ENCODE peak calls at places on chromosome 18, in ten cellular contexts. One of them, this sample, is unnamed.

GRCh38 chr18:28151434-28151833 is 25.5 kb downstream of the CDH2 start:
- DNase-seq in MCF 10A: no peak
- DNase-seq in epithelial cell of esophagus: no peak
- DNase-seq in progenitor cell of endocrine pancreas: no peak
- DNase-seq in AG04449: no peak
- DNase-seq in ovary: no peak
- DNase-seq in nephron progenitor cell: no peak
- DNase-seq in sigmoid colon: no peak
- DNase-seq in dorsolateral prefrontal cortex: no peak
- DNase-seq in GM10248: no peak
- DNase-seq in this sample: no peak

GRCh38 chr18:79862562-79862961 is 64.8 kb downstream of the KCNG2 start:
- DNase-seq in MCF 10A: no peak
- DNase-seq in epithelial cell of esophagus: no peak
- DNase-seq in progenitor cell of endocrine pancreas: no peak
- DNase-seq in AG04449: no peak
- DNase-seq in ovary: no peak
- DNase-seq in nephron progenitor cell: no peak
- DNase-seq in sigmoid colon: no peak
- DNase-seq in dorsolateral prefrontal cortex: no peak
- DNase-seq in GM10248: no peak
- DNase-seq in this sample: no peak

GRCh38 chr18:77116201-77117080 is 16.1 kb downstream of the MBP start:
- DNase-seq in MCF 10A: no peak
- DNase-seq in epithelial cell of esophagus: no peak
- DNase-seq in progenitor cell of endocrine pancreas: no peak
- DNase-seq in AG04449: no peak
- DNase-seq in ovary: no peak
- DNase-seq in nephron progenitor cell: no peak
- DNase-seq in sigmoid colon: no peak
- DNase-seq in dorsolateral prefrontal cortex: no peak
- DNase-seq in GM10248: no peak
- DNase-seq in this sample: no peak

GRCh38 chr18:33051397-33051796 is 278.6 kb upstream of the KLHL14 start:
- DNase-seq in MCF 10A: peak; percentile 72
- DNase-seq in epithelial cell of esophagus: peak; percentile 79
- DNase-seq in progenitor cell of endocrine pancreas: no peak
- DNase-seq in AG04449: no peak
- DNase-seq in ovary: no peak
- DNase-seq in nephron progenitor cell: no peak
- DNase-seq in sigmoid colon: no peak
- DNase-seq in dorsolateral prefrontal cortex: no peak
- DNase-seq in GM10248: no peak
- DNase-seq in this sample: no peak

GRCh38 chr18:40249390-40250080 is 1705.5 kb upstream of the PIK3C3 start:
- DNase-seq in MCF 10A: peak; percentile 54
- DNase-seq in epithelial cell of esophagus: peak; percentile 54
- DNase-seq in progenitor cell of endocrine pancreas: no peak
- DNase-seq in AG04449: no peak
- DNase-seq in ovary: no peak
- DNase-seq in nephron progenitor cell: no peak
- DNase-seq in sigmoid colon: no peak
- DNase-seq in dorsolateral prefrontal cortex: no peak
- DNase-seq in GM10248: no peak
- DNase-seq in this sample: no peak

GRCh38 chr18:67131498-67131897 is 385.0 kb downstream of the DSEL start:
- DNase-seq in MCF 10A: no peak
- DNase-seq in epithelial cell of esophagus: no peak
- DNase-seq in progenitor cell of endocrine pancreas: no peak
- DNase-seq in AG04449: no peak
- DNase-seq in ovary: no peak
- DNase-seq in nephron progenitor cell: no peak
- DNase-seq in sigmoid colon: no peak
- DNase-seq in dorsolateral prefrontal cortex: no peak
- DNase-seq in GM10248: no peak
- DNase-seq in this sample: no peak

GRCh38 chr18:48155856-48156255 is 225.4 kb upstream of the SMAD2 start:
- DNase-seq in MCF 10A: peak; percentile 70
- DNase-seq in epithelial cell of esophagus: peak; percentile 51
- DNase-seq in progenitor cell of endocrine pancreas: no peak
- DNase-seq in AG04449: no peak
- DNase-seq in ovary: peak; percentile 15
- DNase-seq in nephron progenitor cell: no peak
- DNase-seq in sigmoid colon: no peak
- DNase-seq in dorsolateral prefrontal cortex: no peak
- DNase-seq in GM10248: no peak
- DNase-seq in this sample: no peak

GRCh38 chr18:48611785-48612480 is 73.1 kb downstream of the CTIF start:
- DNase-seq in MCF 10A: no peak
- DNase-seq in epithelial cell of esophagus: no peak
- DNase-seq in progenitor cell of endocrine pancreas: no peak
- DNase-seq in AG04449: no peak
- DNase-seq in ovary: no peak
- DNase-seq in nephron progenitor cell: no peak
- DNase-seq in sigmoid colon: no peak
- DNase-seq in dorsolateral prefrontal cortex: no peak
- DNase-seq in GM10248: no peak
- DNase-seq in this sample: no peak

GRCh38 chr18:12326711-12327460 is 18.8 kb downstream of the TUBB6 start:
- DNase-seq in MCF 10A: no peak
- DNase-seq in epithelial cell of esophagus: no peak
- DNase-seq in progenitor cell of endocrine pancreas: no peak
- DNase-seq in AG04449: no peak
- DNase-seq in ovary: no peak
- DNase-seq in nephron progenitor cell: no peak
- DNase-seq in sigmoid colon: peak; percentile 60
- DNase-seq in dorsolateral prefrontal cortex: no peak
- DNase-seq in GM10248: no peak
- DNase-seq in this sample: no peak

GRCh38 chr18:58557013-58557435 is 71.9 kb downstream of the ALPK2 start:
- DNase-seq in MCF 10A: no peak
- DNase-seq in epithelial cell of esophagus: no peak
- DNase-seq in progenitor cell of endocrine pancreas: no peak
- DNase-seq in AG04449: no peak
- DNase-seq in ovary: no peak
- DNase-seq in nephron progenitor cell: no peak
- DNase-seq in sigmoid colon: no peak
- DNase-seq in dorsolateral prefrontal cortex: no peak
- DNase-seq in GM10248: no peak
- DNase-seq in this sample: no peak

GRCh38 chr18:78884502-78884901 is 95.1 kb upstream of the SALL3 start:
- DNase-seq in MCF 10A: no peak
- DNase-seq in epithelial cell of esophagus: peak; percentile 16
- DNase-seq in progenitor cell of endocrine pancreas: no peak
- DNase-seq in AG04449: no peak
- DNase-seq in ovary: no peak
- DNase-seq in nephron progenitor cell: no peak
- DNase-seq in sigmoid colon: no peak
- DNase-seq in dorsolateral prefrontal cortex: no peak
- DNase-seq in GM10248: no peak
- DNase-seq in this sample: no peak

GRCh38 chr18:75880913-75881504 is 453.5 kb upstream of the SMIM21 start:
- DNase-seq in MCF 10A: no peak
- DNase-seq in epithelial cell of esophagus: no peak
- DNase-seq in progenitor cell of endocrine pancreas: no peak
- DNase-seq in AG04449: no peak
- DNase-seq in ovary: no peak
- DNase-seq in nephron progenitor cell: no peak
- DNase-seq in sigmoid colon: no peak
- DNase-seq in dorsolateral prefrontal cortex: no peak
- DNase-seq in GM10248: no peak
- DNase-seq in this sample: no peak

GRCh38 chr18:56107821-56108485 is 520.0 kb upstream of the TCF4 start:
- DNase-seq in MCF 10A: no peak
- DNase-seq in epithelial cell of esophagus: no peak
- DNase-seq in progenitor cell of endocrine pancreas: no peak
- DNase-seq in AG04449: no peak
- DNase-seq in ovary: no peak
- DNase-seq in nephron progenitor cell: no peak
- DNase-seq in sigmoid colon: no peak
- DNase-seq in dorsolateral prefrontal cortex: no peak
- DNase-seq in GM10248: no peak
- DNase-seq in this sample: no peak

GRCh38 chr18:3821524-3821923 is 371.6 kb downstream of the TGIF1 start:
- DNase-seq in MCF 10A: no peak
- DNase-seq in epithelial cell of esophagus: peak; percentile 25
- DNase-seq in progenitor cell of endocrine pancreas: no peak
- DNase-seq in AG04449: no peak
- DNase-seq in ovary: no peak
- DNase-seq in nephron progenitor cell: no peak
- DNase-seq in sigmoid colon: no peak
- DNase-seq in dorsolateral prefrontal cortex: no peak
- DNase-seq in GM10248: no peak
- DNase-seq in this sample: no peak

GRCh38 chr18:12637393-12637792 is 20.5 kb downstream of the SPIRE1 start:
- DNase-seq in MCF 10A: peak; percentile 69
- DNase-seq in epithelial cell of esophagus: no peak
- DNase-seq in progenitor cell of endocrine pancreas: no peak
- DNase-seq in AG04449: no peak
- DNase-seq in ovary: no peak
- DNase-seq in nephron progenitor cell: no peak
- DNase-seq in sigmoid colon: no peak
- DNase-seq in dorsolateral prefrontal cortex: no peak
- DNase-seq in GM10248: no peak
- DNase-seq in this sample: no peak

GRCh38 chr18:21955757-21956652 is 213.4 kb upstream of the GATA6 start:
- DNase-seq in MCF 10A: peak; percentile 78
- DNase-seq in epithelial cell of esophagus: peak; percentile 71
- DNase-seq in progenitor cell of endocrine pancreas: peak; percentile 58
- DNase-seq in AG04449: no peak
- DNase-seq in ovary: peak; percentile 87
- DNase-seq in nephron progenitor cell: peak; percentile 83
- DNase-seq in sigmoid colon: peak; percentile 79
- DNase-seq in dorsolateral prefrontal cortex: peak; percentile 62
- DNase-seq in GM10248: peak; percentile 70
- DNase-seq in this sample: peak; percentile 93
- TF ChIP-seq CTCF in MCF 10A: peak; percentile 83
- TF ChIP-seq CTCF in epithelial cell of esophagus: peak; percentile 99
- TF ChIP-seq CTCF in progenitor cell of endocrine pancreas: peak; percentile 83
- TF ChIP-seq CTCF in AG04449: peak; percentile 92
- TF ChIP-seq CTCF in ovary: peak; percentile 65
- TF ChIP-seq CTCF in nephron progenitor cell: peak; percentile 87
- TF ChIP-seq CTCF in sigmoid colon: peak; percentile 38
- TF ChIP-seq CTCF in dorsolateral prefrontal cortex: peak; percentile 83
- TF ChIP-seq CTCF in GM10248: peak; percentile 93
- TF ChIP-seq CTCF in this sample: peak; percentile 89

DNA sequence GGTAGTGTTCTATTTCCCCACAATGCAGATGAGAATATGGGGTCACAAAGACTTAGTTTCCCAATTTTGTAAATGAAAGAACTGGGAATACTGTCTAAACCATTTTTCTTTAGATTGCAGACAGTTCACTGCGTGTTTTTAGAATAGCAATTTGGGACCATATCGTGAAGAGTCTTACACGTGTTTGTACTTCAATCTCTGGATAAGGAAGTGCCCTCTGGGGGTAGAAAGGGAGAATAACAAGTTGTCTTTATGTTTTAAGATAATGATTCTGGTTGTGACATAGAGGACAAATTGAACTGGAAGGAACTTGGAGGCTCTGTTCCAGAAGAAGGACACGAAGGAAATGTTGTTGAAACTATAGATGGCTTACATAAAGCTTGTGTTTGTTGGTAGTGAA is 457.7 kb downstream of the CBLN2 start:
- DNase-seq in MCF 10A: peak; percentile 52
- DNase-seq in epithelial cell of esophagus: peak; percentile 51
- DNase-seq in progenitor cell of endocrine pancreas: no peak
- DNase-seq in AG04449: no peak
- DNase-seq in ovary: no peak
- DNase-seq in nephron progenitor cell: no peak
- DNase-seq in sigmoid colon: no peak
- DNase-seq in dorsolateral prefrontal cortex: no peak
- DNase-seq in GM10248: no peak
- DNase-seq in this sample: no peak
- TF ChIP-seq CTCF in MCF 10A: peak; percentile 34
- TF ChIP-seq CTCF in epithelial cell of esophagus: peak; percentile 57
- TF ChIP-seq CTCF in progenitor cell of endocrine pancreas: peak; percentile 67
- TF ChIP-seq CTCF in AG04449: no peak
- TF ChIP-seq CTCF in ovary: no peak
- TF ChIP-seq CTCF in nephron progenitor cell: peak; percentile 49
- TF ChIP-seq CTCF in sigmoid colon: no peak
- TF ChIP-seq CTCF in dorsolateral prefrontal cortex: peak; percentile 59
- TF ChIP-seq CTCF in GM10248: peak; percentile 35
- TF ChIP-seq CTCF in this sample: peak; percentile 69

GRCh38 chr18:45801396-45802004 is 24.0 kb upstream of the SIGLEC15 start:
- DNase-seq in MCF 10A: peak; percentile 70
- DNase-seq in epithelial cell of esophagus: peak; percentile 86
- DNase-seq in progenitor cell of endocrine pancreas: no peak
- DNase-seq in AG04449: no peak
- DNase-seq in ovary: no peak
- DNase-seq in nephron progenitor cell: no peak
- DNase-seq in sigmoid colon: no peak
- DNase-seq in dorsolateral prefrontal cortex: no peak
- DNase-seq in GM10248: no peak
- DNase-seq in this sample: no peak
- TF ChIP-seq CTCF in MCF 10A: no peak
- TF ChIP-seq CTCF in epithelial cell of esophagus: no peak
- TF ChIP-seq CTCF in progenitor cell of endocrine pancreas: no peak
- TF ChIP-seq CTCF in AG04449: no peak
- TF ChIP-seq CTCF in ovary: no peak
- TF ChIP-seq CTCF in nephron progenitor cell: no peak
- TF ChIP-seq CTCF in sigmoid colon: no peak
- TF ChIP-seq CTCF in dorsolateral prefrontal cortex: no peak
- TF ChIP-seq CTCF in GM10248: no peak
- TF ChIP-seq CTCF in this sample: no peak

GRCh38 chr18:10235553-10235952 is 218.9 kb upstream of the APCDD1 start:
- DNase-seq in MCF 10A: no peak
- DNase-seq in epithelial cell of esophagus: no peak
- DNase-seq in progenitor cell of endocrine pancreas: no peak
- DNase-seq in AG04449: no peak
- DNase-seq in ovary: no peak
- DNase-seq in nephron progenitor cell: no peak
- DNase-seq in sigmoid colon: no peak
- DNase-seq in dorsolateral prefrontal cortex: no peak
- DNase-seq in GM10248: no peak
- DNase-seq in this sample: no peak

GRCh38 chr18:10232062-10232461 is 222.4 kb upstream of the APCDD1 start:
- DNase-seq in MCF 10A: no peak
- DNase-seq in epithelial cell of esophagus: no peak
- DNase-seq in progenitor cell of endocrine pancreas: no peak
- DNase-seq in AG04449: no peak
- DNase-seq in ovary: no peak
- DNase-seq in nephron progenitor cell: no peak
- DNase-seq in sigmoid colon: no peak
- DNase-seq in dorsolateral prefrontal cortex: no peak
- DNase-seq in GM10248: no peak
- DNase-seq in this sample: no peak

GRCh38 chr18:10233082-10233875 is 221.2 kb upstream of the APCDD1 start:
- DNase-seq in MCF 10A: no peak
- DNase-seq in epithelial cell of esophagus: no peak
- DNase-seq in progenitor cell of endocrine pancreas: no peak
- DNase-seq in AG04449: no peak
- DNase-seq in ovary: no peak
- DNase-seq in nephron progenitor cell: no peak
- DNase-seq in sigmoid colon: no peak
- DNase-seq in dorsolateral prefrontal cortex: no peak
- DNase-seq in GM10248: no peak
- DNase-seq in this sample: no peak

GRCh38 chr18:10234281-10234680 is 220.2 kb upstream of the APCDD1 start:
- DNase-seq in MCF 10A: no peak
- DNase-seq in epithelial cell of esophagus: peak; percentile 83
- DNase-seq in progenitor cell of endocrine pancreas: no peak
- DNase-seq in AG04449: no peak
- DNase-seq in ovary: no peak
- DNase-seq in nephron progenitor cell: no peak
- DNase-seq in sigmoid colon: no peak
- DNase-seq in dorsolateral prefrontal cortex: no peak
- DNase-seq in GM10248: no peak
- DNase-seq in this sample: no peak

GRCh38 chr18:10234912-10235439 is 219.5 kb upstream of the APCDD1 start:
- DNase-seq in MCF 10A: peak; percentile 51
- DNase-seq in epithelial cell of esophagus: peak; percentile 91
- DNase-seq in progenitor cell of endocrine pancreas: no peak
- DNase-seq in AG04449: peak; percentile 78
- DNase-seq in ovary: peak; percentile 51
- DNase-seq in nephron progenitor cell: no peak
- DNase-seq in sigmoid colon: no peak
- DNase-seq in dorsolateral prefrontal cortex: no peak
- DNase-seq in GM10248: no peak
- DNase-seq in this sample: no peak
- TF ChIP-seq CTCF in MCF 10A: no peak
- TF ChIP-seq CTCF in epithelial cell of esophagus: no peak
- TF ChIP-seq CTCF in progenitor cell of endocrine pancreas: no peak
- TF ChIP-seq CTCF in AG04449: no peak
- TF ChIP-seq CTCF in ovary: no peak
- TF ChIP-seq CTCF in nephron progenitor cell: no peak
- TF ChIP-seq CTCF in sigmoid colon: no peak
- TF ChIP-seq CTCF in dorsolateral prefrontal cortex: no peak
- TF ChIP-seq CTCF in GM10248: no peak
- TF ChIP-seq CTCF in this sample: no peak